ENCODE peak calls at places on chromosomes 5 and 9, in five cellular contexts. T, R, E, X and I are unnamed samples.

GRCh38 chr9:133773889-133774655 is 35.9 kb upstream of the SARDH start:
- DNase-seq in T (no peak), R (peak), E (no peak), X (no peak), I (no peak)

GRCh38 chr9:72813544-72813943 is 139.3 kb downstream of the ALDH1A1 start:
- DNase-seq in T (no peak), R (no peak), E (no peak), X (no peak), I (no peak)

GRCh38 chr5:140575309-140575708 is 10.7 kb downstream of the SLC35A4 start:
- DNase-seq in T (peak), R (peak), E (no peak), X (no peak), I (no peak)

GRCh38 chr9:129138476-129139232 is 27.4 kb downstream of the PTPA start:
- DNase-seq in T (no peak), R (peak), E (no peak), X (no peak), I (peak)

GRCh38 chr5:111134080-111134479 is 41.9 kb downstream of the WDR36 start:
- DNase-seq in T (no peak), R (peak), E (no peak), X (no peak), I (no peak)

GRCh38 chr5:137073192-137073591 is 425.9 kb downstream of the SPOCK1 start:
- DNase-seq in T (no peak), R (peak), E (no peak), X (no peak), I (no peak)

GRCh38 chr9:129523953-129524847 is 96.7 kb downstream of the C9orf50 start:
- DNase-seq in T (no peak), R (no peak), E (no peak), X (no peak), I (no peak)

GRCh38 chr9:20316372-20316771 is 305.9 kb downstream of the MLLT3 start:
- DNase-seq in T (no peak), R (no peak), E (no peak), X (no peak), I (no peak)

GRCh38 chr5:3346111-3346820 is 249.4 kb upstream of the IRX1 start:
- DNase-seq in T (no peak), R (no peak), E (no peak), X (no peak), I (no peak)

GRCh38 chr5:180787711-180788431 is 14.7 kb downstream of the MGAT1 start:
- DNase-seq in T (peak), R (peak), E (peak), X (no peak), I (no peak)

GRCh38 chr5:139148306-139148705 is 49.9 kb downstream of the SIL1 start:
- DNase-seq in T (no peak), R (no peak), E (no peak), X (no peak), I (peak)